ENCODE peak calls at places on chromosomes 11 and 22, in eight cellular contexts. One of them, this sample, is unnamed.
A peak's percentile ranks its signal among the peaks of the same experiment; 100 is the strongest.

GRCh38 chr11:2135648-2136201 is 3.5 kb downstream of the IGF2 start:
- DNase-seq in HEK293T: no peak
- DNase-seq in fibroblast of pulmonary artery: no peak
- DNase-seq in foreskin fibroblast: no peak
- DNase-seq in pulmonary artery endothelial cell: no peak
- DNase-seq in posterior vena cava: no peak
- DNase-seq in type B pancreatic cell: no peak
- DNase-seq in anterior cingulate cortex: no peak
- DNase-seq in this sample: no peak

GRCh38 chr11:119205080-119205479 is 1.1 kb upstream of the CBL start:
- DNase-seq in HEK293T: no peak
- DNase-seq in fibroblast of pulmonary artery: no peak
- DNase-seq in type B pancreatic cell: no peak
- DNase-seq in pulmonary artery endothelial cell: no peak
- DNase-seq in anterior cingulate cortex: no peak
- DNase-seq in foreskin fibroblast: no peak
- DNase-seq in posterior vena cava: no peak
- DNase-seq in this sample: no peak

GRCh38 chr11:76838422-76839068 is 22.2 kb upstream of the ACER3 start:
- DNase-seq in anterior cingulate cortex: no peak
- DNase-seq in posterior vena cava: no peak
- DNase-seq in HEK293T: no peak
- DNase-seq in foreskin fibroblast: no peak
- DNase-seq in pulmonary artery endothelial cell: no peak
- DNase-seq in fibroblast of pulmonary artery: peak; percentile 57
- DNase-seq in type B pancreatic cell: no peak
- DNase-seq in this sample: peak; percentile 6

GRCh38 chr11:15700456-15700855 is 585.7 kb downstream of the INSC start:
- DNase-seq in pulmonary artery endothelial cell: no peak
- DNase-seq in type B pancreatic cell: no peak
- DNase-seq in posterior vena cava: no peak
- DNase-seq in foreskin fibroblast: no peak
- DNase-seq in fibroblast of pulmonary artery: no peak
- DNase-seq in HEK293T: no peak
- DNase-seq in anterior cingulate cortex: no peak
- DNase-seq in this sample: no peak

GRCh38 chr11:35340715-35341114 is 78.6 kb downstream of the SLC1A2 start:
- DNase-seq in posterior vena cava: no peak
- DNase-seq in foreskin fibroblast: no peak
- DNase-seq in anterior cingulate cortex: no peak
- DNase-seq in HEK293T: no peak
- DNase-seq in type B pancreatic cell: no peak
- DNase-seq in fibroblast of pulmonary artery: no peak
- DNase-seq in pulmonary artery endothelial cell: no peak
- DNase-seq in this sample: no peak

GRCh38 chr11:121889931-121890330 is 226.1 kb downstream of the BLID start:
- DNase-seq in HEK293T: no peak
- DNase-seq in fibroblast of pulmonary artery: peak; percentile 39
- DNase-seq in anterior cingulate cortex: no peak
- DNase-seq in posterior vena cava: no peak
- DNase-seq in type B pancreatic cell: no peak
- DNase-seq in pulmonary artery endothelial cell: no peak
- DNase-seq in foreskin fibroblast: peak; percentile 58
- DNase-seq in this sample: peak; percentile 33

GRCh38 chr11:12914401-12914912 is 94.7 kb upstream of the RASSF10 start:
- DNase-seq in type B pancreatic cell: no peak
- DNase-seq in HEK293T: peak; percentile 68
- DNase-seq in fibroblast of pulmonary artery: peak; percentile 28
- DNase-seq in pulmonary artery endothelial cell: no peak
- DNase-seq in anterior cingulate cortex: peak; percentile 84
- DNase-seq in posterior vena cava: peak; percentile 79
- DNase-seq in foreskin fibroblast: peak; percentile 72
- DNase-seq in this sample: no peak

GRCh38 chr11:20162824-20163777 is 2.8 kb upstream of the DBX1 start:
- DNase-seq in foreskin fibroblast: peak; percentile 22
- DNase-seq in fibroblast of pulmonary artery: peak; percentile 24
- DNase-seq in pulmonary artery endothelial cell: no peak
- DNase-seq in HEK293T: no peak
- DNase-seq in posterior vena cava: no peak
- DNase-seq in anterior cingulate cortex: no peak
- DNase-seq in type B pancreatic cell: no peak
- DNase-seq in this sample: peak; percentile 13

GRCh38 chr11:75103380-75104026 is 6.8 kb upstream of the OR2AT4 start:
- DNase-seq in type B pancreatic cell: no peak
- DNase-seq in fibroblast of pulmonary artery: peak; percentile 34
- DNase-seq in posterior vena cava: no peak
- DNase-seq in anterior cingulate cortex: no peak
- DNase-seq in HEK293T: no peak
- DNase-seq in pulmonary artery endothelial cell: no peak
- DNase-seq in foreskin fibroblast: peak; percentile 53
- DNase-seq in this sample: peak; percentile 87

GRCh38 chr22:31122532-31123291 is at the start of gene INPP5J:
- DNase-seq in foreskin fibroblast: no peak
- DNase-seq in HEK293T: peak; percentile 88
- DNase-seq in type B pancreatic cell: no peak
- DNase-seq in anterior cingulate cortex: peak; percentile 41
- DNase-seq in pulmonary artery endothelial cell: no peak
- DNase-seq in posterior vena cava: peak; percentile 57
- DNase-seq in fibroblast of pulmonary artery: peak; percentile 49
- DNase-seq in this sample: peak; percentile 24

GRCh38 chr11:67615455-67616430 is 9.0 kb downstream of the NDUFV1 start:
- DNase-seq in foreskin fibroblast: no peak
- DNase-seq in pulmonary artery endothelial cell: no peak
- DNase-seq in posterior vena cava: peak; percentile 76
- DNase-seq in HEK293T: peak; percentile 70
- DNase-seq in fibroblast of pulmonary artery: peak; percentile 24
- DNase-seq in anterior cingulate cortex: no peak
- DNase-seq in type B pancreatic cell: peak; percentile 70
- DNase-seq in this sample: no peak

GRCh38 chr22:20559174-20559760 is 51.9 kb downstream of the MED15 start:
- DNase-seq in foreskin fibroblast: no peak
- DNase-seq in fibroblast of pulmonary artery: no peak
- DNase-seq in posterior vena cava: no peak
- DNase-seq in HEK293T: no peak
- DNase-seq in pulmonary artery endothelial cell: no peak
- DNase-seq in anterior cingulate cortex: no peak
- DNase-seq in type B pancreatic cell: no peak
- DNase-seq in this sample: no peak

GRCh38 chr11:64490562-64491216 is 100.3 kb upstream of the SLC22A12 start:
- DNase-seq in anterior cingulate cortex: no peak
- DNase-seq in HEK293T: no peak
- DNase-seq in posterior vena cava: no peak
- DNase-seq in fibroblast of pulmonary artery: no peak
- DNase-seq in pulmonary artery endothelial cell: no peak
- DNase-seq in foreskin fibroblast: no peak
- DNase-seq in type B pancreatic cell: no peak
- DNase-seq in this sample: no peak

GRCh38 chr22:24060375-24060788 is 49.3 kb downstream of the CABIN1 start:
- DNase-seq in type B pancreatic cell: no peak
- DNase-seq in anterior cingulate cortex: no peak
- DNase-seq in HEK293T: no peak
- DNase-seq in pulmonary artery endothelial cell: peak; percentile 96
- DNase-seq in posterior vena cava: no peak
- DNase-seq in foreskin fibroblast: peak; percentile 87
- DNase-seq in fibroblast of pulmonary artery: peak; percentile 96
- DNase-seq in this sample: peak; percentile 91

GRCh38 chr11:1927151-1928037 is 7.9 kb downstream of the TNNT3 start:
- DNase-seq in type B pancreatic cell: no peak
- DNase-seq in foreskin fibroblast: no peak
- DNase-seq in fibroblast of pulmonary artery: no peak
- DNase-seq in anterior cingulate cortex: no peak
- DNase-seq in pulmonary artery endothelial cell: no peak
- DNase-seq in posterior vena cava: peak; percentile 91
- DNase-seq in HEK293T: no peak
- DNase-seq in this sample: no peak

GRCh38 chr22:48897638-48897954 is 930.1 kb downstream of the BRD1 start:
- DNase-seq in anterior cingulate cortex: no peak
- DNase-seq in pulmonary artery endothelial cell: no peak
- DNase-seq in posterior vena cava: peak; percentile 67
- DNase-seq in fibroblast of pulmonary artery: no peak
- DNase-seq in HEK293T: no peak
- DNase-seq in foreskin fibroblast: no peak
- DNase-seq in type B pancreatic cell: peak; percentile 63
- DNase-seq in this sample: no peak

GRCh38 chr22:42397332-42398246 is 34.6 kb downstream of the NFAM1 start:
- DNase-seq in HEK293T: no peak
- DNase-seq in anterior cingulate cortex: no peak
- DNase-seq in fibroblast of pulmonary artery: no peak
- DNase-seq in foreskin fibroblast: no peak
- DNase-seq in type B pancreatic cell: no peak
- DNase-seq in pulmonary artery endothelial cell: no peak
- DNase-seq in posterior vena cava: no peak
- DNase-seq in this sample: no peak

GRCh38 chr11:8382436-8383053 is 118.9 kb upstream of the LMO1 start:
- DNase-seq in type B pancreatic cell: no peak
- DNase-seq in HEK293T: no peak
- DNase-seq in posterior vena cava: no peak
- DNase-seq in anterior cingulate cortex: no peak
- DNase-seq in foreskin fibroblast: peak; percentile 20
- DNase-seq in pulmonary artery endothelial cell: no peak
- DNase-seq in fibroblast of pulmonary artery: peak; percentile 3
- DNase-seq in this sample: peak; percentile 26

GRCh38 chr11:123973816-123974215 is 3.8 kb downstream of the OR10S1 start:
- DNase-seq in fibroblast of pulmonary artery: peak; percentile 93
- DNase-seq in type B pancreatic cell: no peak
- DNase-seq in pulmonary artery endothelial cell: peak; percentile 95
- DNase-seq in anterior cingulate cortex: no peak
- DNase-seq in foreskin fibroblast: peak; percentile 57
- DNase-seq in HEK293T: no peak
- DNase-seq in posterior vena cava: no peak
- DNase-seq in this sample: peak; percentile 85

GRCh38 chr11:110409174-110409573 is 20.6 kb upstream of the FDX1 start:
- DNase-seq in pulmonary artery endothelial cell: no peak
- DNase-seq in foreskin fibroblast: peak; percentile 40
- DNase-seq in anterior cingulate cortex: no peak
- DNase-seq in posterior vena cava: no peak
- DNase-seq in type B pancreatic cell: no peak
- DNase-seq in HEK293T: no peak
- DNase-seq in fibroblast of pulmonary artery: peak; percentile 64
- DNase-seq in this sample: peak; percentile 9

GRCh38 chr22:50471197-50471847 is 3.5 kb downstream of the SBF1 start:
- DNase-seq in anterior cingulate cortex: peak; percentile 34
- DNase-seq in fibroblast of pulmonary artery: no peak
- DNase-seq in type B pancreatic cell: no peak
- DNase-seq in HEK293T: no peak
- DNase-seq in foreskin fibroblast: no peak
- DNase-seq in posterior vena cava: no peak
- DNase-seq in pulmonary artery endothelial cell: no peak
- DNase-seq in this sample: no peak

GRCh38 chr11:35794850-35795249 is 132.3 kb downstream of the TRIM44 start:
- DNase-seq in HEK293T: no peak
- DNase-seq in fibroblast of pulmonary artery: peak; percentile 32
- DNase-seq in type B pancreatic cell: no peak
- DNase-seq in foreskin fibroblast: peak; percentile 82
- DNase-seq in pulmonary artery endothelial cell: no peak
- DNase-seq in anterior cingulate cortex: no peak
- DNase-seq in posterior vena cava: no peak
- DNase-seq in this sample: peak; percentile 78

GRCh38 chr22:46613606-46613997 is 6.6 kb upstream of the GRAMD4 start:
- DNase-seq in fibroblast of pulmonary artery: no peak
- DNase-seq in pulmonary artery endothelial cell: no peak
- DNase-seq in type B pancreatic cell: no peak
- DNase-seq in anterior cingulate cortex: no peak
- DNase-seq in foreskin fibroblast: peak; percentile 8
- DNase-seq in posterior vena cava: no peak
- DNase-seq in HEK293T: no peak
- DNase-seq in this sample: no peak

GRCh38 chr22:19874307-19875060 is 19.8 kb upstream of the GNB1L start:
- DNase-seq in fibroblast of pulmonary artery: no peak
- DNase-seq in pulmonary artery endothelial cell: no peak
- DNase-seq in anterior cingulate cortex: no peak
- DNase-seq in posterior vena cava: peak; percentile 69
- DNase-seq in HEK293T: no peak
- DNase-seq in foreskin fibroblast: no peak
- DNase-seq in type B pancreatic cell: peak; percentile 66
- DNase-seq in this sample: no peak